ENCODE peak calls at places on chromosomes 3 and 15, in four cellular contexts. One of them, this sample, is unnamed.

GRCh38 chr3:58062469-58062868 is 54.2 kb downstream of the FLNB start:
- DNase-seq in Panc1: no peak
- DNase-seq in HepG2: no peak
- DNase-seq in K562: no peak
- DNase-seq in this sample: no peak

GRCh38 chr15:77513226-77513625 is 92.5 kb downstream of the HMG20A start:
- DNase-seq in K562: no peak
- DNase-seq in HepG2: no peak
- DNase-seq in Panc1: no peak
- DNase-seq in this sample: no peak

GRCh38 chr3:64595253-64595694 is 92.5 kb downstream of the ADAMTS9 start:
- DNase-seq in HepG2: no peak
- DNase-seq in K562: no peak
- DNase-seq in Panc1: no peak
- DNase-seq in this sample: no peak

GRCh38 chr15:75727851-75728715 is 15.4 kb upstream of the CSPG4 start:
- DNase-seq in K562: no peak
- DNase-seq in HepG2: peak
- DNase-seq in Panc1: no peak
- DNase-seq in this sample: peak

GRCh38 chr15:65066635-65067333 is 1.0 kb downstream of the RASL12 start:
- DNase-seq in K562: no peak
- DNase-seq in HepG2: no peak
- DNase-seq in Panc1: no peak
- DNase-seq in this sample: no peak

GRCh38 chr3:101950510-101950909 is 101.2 kb downstream of the NFKBIZ start:
- DNase-seq in HepG2: no peak
- DNase-seq in Panc1: no peak
- DNase-seq in K562: no peak
- DNase-seq in this sample: no peak

GRCh38 chr15:43150171-43150929 is 17.0 kb downstream of the TMEM62 start:
- DNase-seq in K562: peak
- DNase-seq in HepG2: no peak
- DNase-seq in Panc1: no peak
- DNase-seq in this sample: no peak

GRCh38 chr3:138328341-138328740 is 1.3 kb downstream of the NME9 start:
- DNase-seq in K562: peak
- DNase-seq in HepG2: no peak
- DNase-seq in Panc1: no peak
- DNase-seq in this sample: no peak

GRCh38 chr3:184314700-184315505 is 497 bp downstream of the EIF4G1 start:
- DNase-seq in K562: peak
- DNase-seq in HepG2: peak
- DNase-seq in Panc1: no peak
- DNase-seq in this sample: no peak

GRCh38 chr3:36697397-36698001 is 66.9 kb downstream of the DCLK3 start:
- DNase-seq in Panc1: no peak
- DNase-seq in K562: no peak
- DNase-seq in HepG2: no peak
- DNase-seq in this sample: no peak

GRCh38 chr15:85532689-85533088 is 152.3 kb downstream of the AKAP13 start:
- DNase-seq in Panc1: no peak
- DNase-seq in HepG2: no peak
- DNase-seq in K562: no peak
- DNase-seq in this sample: no peak

GRCh38 chr15:57335326-57336118 is 40.8 kb upstream of the CGNL1 start:
- DNase-seq in Panc1: no peak
- DNase-seq in K562: peak
- DNase-seq in HepG2: no peak
- DNase-seq in this sample: no peak

DNA sequence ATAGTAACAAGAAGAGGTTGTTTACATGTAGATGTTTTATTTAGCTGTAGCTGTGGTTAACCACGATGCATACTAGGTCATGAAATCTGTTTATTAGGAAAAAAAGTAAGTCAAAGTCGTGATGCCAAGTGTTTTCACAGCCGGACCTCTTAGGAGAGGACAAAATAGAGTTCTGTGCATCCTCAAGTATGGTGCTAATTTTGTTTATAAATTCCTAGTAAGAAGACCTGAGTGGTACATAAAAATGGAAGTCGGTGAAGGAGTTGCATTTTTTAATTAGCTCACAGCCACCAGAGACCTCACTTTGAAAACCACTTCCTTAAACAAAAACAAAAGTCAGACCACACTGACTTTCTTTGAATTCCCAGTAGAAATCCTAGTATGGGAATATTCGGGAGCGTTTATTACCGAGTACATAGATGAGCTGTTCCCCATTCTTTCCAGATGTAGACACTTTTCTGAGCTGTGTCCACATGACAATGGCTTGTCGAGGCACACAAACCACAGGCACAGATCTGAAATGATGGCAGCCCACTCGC is 143.6 kb upstream of the UBE2E1 start:
- DNase-seq in HepG2: no peak
- DNase-seq in Panc1: no peak
- DNase-seq in K562: no peak
- DNase-seq in this sample: no peak
- TF ChIP-seq TCF7L2 in HepG2: no peak
- TF ChIP-seq TCF7L2 in Panc1: no peak
- TF ChIP-seq TCF7L2 in K562: no peak
- TF ChIP-seq TCF7L2 in this sample: no peak

DNA sequence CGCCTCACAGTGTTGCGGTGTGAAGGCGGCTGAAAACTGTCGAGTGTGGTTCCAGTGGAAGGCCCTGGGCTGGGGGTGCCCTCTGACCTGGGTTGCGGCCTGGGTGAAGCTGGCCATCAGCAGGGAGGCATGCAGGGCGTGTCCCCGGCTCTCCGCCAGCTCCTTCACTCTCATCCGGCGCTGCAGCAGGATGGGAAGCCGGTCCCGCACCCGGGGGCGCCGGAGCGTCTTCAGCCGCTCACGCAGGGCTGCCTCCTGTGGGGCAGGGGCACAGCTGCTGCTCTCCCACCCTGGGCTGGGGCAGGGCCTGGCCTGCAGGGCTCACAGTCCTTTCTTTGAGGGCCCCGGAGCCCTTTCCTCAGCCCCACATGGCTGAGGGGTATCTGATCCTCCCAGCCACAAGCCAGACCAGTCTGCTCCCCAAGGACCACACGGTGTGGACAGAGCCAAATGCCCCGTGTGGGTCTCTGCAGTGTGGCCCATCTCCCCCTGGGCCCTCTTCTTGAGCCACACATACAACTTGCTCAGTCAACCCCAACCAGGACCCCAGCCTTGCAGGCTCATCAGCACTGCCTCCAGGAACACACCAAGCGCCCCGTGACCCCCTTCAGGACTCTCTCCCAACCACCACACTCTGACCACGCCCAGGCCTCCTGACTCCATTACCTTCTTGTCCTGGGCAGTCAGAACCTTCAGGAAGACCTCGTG is 26.8 kb downstream of the SPTBN5 start:
- DNase-seq in HepG2: no peak
- DNase-seq in K562: no peak
- DNase-seq in Panc1: no peak
- DNase-seq in this sample: no peak
- TF ChIP-seq REST in HepG2: no peak
- TF ChIP-seq REST in K562: no peak
- TF ChIP-seq REST in Panc1: no peak
- TF ChIP-seq REST in this sample: no peak

GRCh38 chr15:79156704-79157375 is 66.3 kb upstream of the RASGRF1 start:
- DNase-seq in Panc1: no peak
- DNase-seq in HepG2: no peak
- DNase-seq in K562: no peak
- DNase-seq in this sample: no peak
- TF ChIP-seq TCF7L2 in Panc1: no peak
- TF ChIP-seq TCF7L2 in HepG2: no peak
- TF ChIP-seq TCF7L2 in K562: no peak
- TF ChIP-seq TCF7L2 in this sample: no peak

DNA sequence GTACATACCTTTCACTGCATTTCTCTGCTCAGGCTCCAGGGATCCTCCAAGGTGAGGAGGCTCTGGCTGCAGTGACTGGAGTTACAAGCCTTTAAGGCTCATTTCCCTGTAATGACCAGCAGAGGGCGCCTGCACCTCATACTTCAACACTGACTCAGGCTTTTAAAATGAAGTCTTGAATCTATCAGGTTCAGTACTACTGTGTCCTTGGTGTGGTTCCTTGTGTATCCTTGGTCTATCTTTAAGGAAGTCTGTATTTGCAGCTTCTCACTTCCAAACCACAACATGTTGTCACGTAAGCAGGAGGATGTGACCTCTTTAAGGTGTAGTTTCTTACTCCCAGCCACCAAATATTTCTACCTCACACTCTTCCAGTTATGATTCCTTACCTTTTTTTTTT is 122.5 kb upstream of the ZBED2 start:
- DNase-seq in K562: peak
- DNase-seq in Panc1: peak
- DNase-seq in HepG2: peak
- DNase-seq in this sample: peak
- TF ChIP-seq REST in K562: no peak
- TF ChIP-seq REST in Panc1: no peak
- TF ChIP-seq REST in HepG2: no peak
- TF ChIP-seq REST in this sample: no peak

DNA sequence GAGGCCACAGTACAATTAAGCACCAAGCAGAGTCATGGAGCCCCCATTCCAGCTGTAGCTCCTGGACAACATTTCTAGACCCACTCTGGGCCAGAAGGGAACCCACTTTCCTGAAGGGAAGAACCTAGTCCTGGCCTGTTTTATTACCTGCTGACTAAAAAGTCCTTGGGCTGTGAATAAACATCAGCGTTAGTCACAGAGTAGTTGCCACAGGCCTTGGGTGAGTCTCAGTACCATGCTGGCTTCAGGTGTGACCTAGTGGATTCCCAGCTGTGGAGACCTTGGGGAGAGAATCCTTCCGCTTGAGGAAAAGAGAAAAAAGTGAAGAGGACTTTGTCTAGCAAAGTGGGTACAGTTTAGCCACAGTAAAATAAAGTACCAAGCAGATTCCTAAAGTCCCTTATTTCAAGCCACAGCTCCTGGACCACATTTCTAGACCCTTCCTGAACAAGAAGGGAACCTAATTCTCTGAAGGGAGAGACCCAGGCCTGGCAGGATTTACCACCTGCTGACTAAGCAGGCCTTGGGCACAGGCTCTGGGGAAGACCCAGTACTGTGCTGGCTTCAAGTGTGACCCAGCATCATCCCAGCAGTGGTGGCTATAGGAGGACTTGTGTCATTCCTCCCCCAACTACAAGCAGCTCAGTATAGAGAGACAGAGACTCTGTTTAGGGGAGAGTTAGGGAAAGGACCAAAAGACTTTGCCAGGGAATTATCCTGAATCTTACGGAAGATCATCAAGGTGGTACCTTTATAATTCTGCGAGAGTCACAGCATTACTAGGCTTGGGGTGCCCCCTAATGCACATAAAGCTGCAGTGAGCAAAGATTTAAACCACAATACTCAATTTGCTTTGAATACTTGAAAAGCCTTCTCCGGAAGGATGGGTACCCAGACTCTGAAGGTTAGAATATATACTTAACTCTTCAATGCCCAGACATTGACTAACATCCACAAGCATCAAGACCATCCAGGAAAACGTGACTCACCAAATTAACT is 118.2 kb upstream of the KCNH8 start:
- DNase-seq in K562: no peak
- DNase-seq in HepG2: no peak
- DNase-seq in Panc1: no peak
- DNase-seq in this sample: no peak
- TF ChIP-seq TCF7L2 in K562: no peak
- TF ChIP-seq TCF7L2 in HepG2: no peak
- TF ChIP-seq TCF7L2 in Panc1: no peak
- TF ChIP-seq TCF7L2 in this sample: no peak

GRCh38 chr3:171860830-171861535 is 17.8 kb downstream of the TMEM212 start:
- DNase-seq in HepG2: no peak
- DNase-seq in Panc1: no peak
- DNase-seq in K562: no peak
- DNase-seq in this sample: no peak

GRCh38 chr3:171865191-171865865 is 22.2 kb downstream of the TMEM212 start:
- DNase-seq in HepG2: no peak
- DNase-seq in K562: no peak
- DNase-seq in Panc1: no peak
- DNase-seq in this sample: no peak

GRCh38 chr3:171862993-171863521 is 19.9 kb downstream of the TMEM212 start:
- DNase-seq in HepG2: peak
- DNase-seq in K562: no peak
- DNase-seq in Panc1: no peak
- DNase-seq in this sample: no peak

GRCh38 chr3:171863920-171864319 is 20.8 kb downstream of the TMEM212 start:
- DNase-seq in HepG2: no peak
- DNase-seq in K562: no peak
- DNase-seq in Panc1: no peak
- DNase-seq in this sample: no peak

GRCh38 chr3:171862392-171862791 is 19.2 kb downstream of the TMEM212 start:
- DNase-seq in Panc1: no peak
- DNase-seq in HepG2: no peak
- DNase-seq in K562: no peak
- DNase-seq in this sample: no peak
- TF ChIP-seq REST in Panc1: no peak
- TF ChIP-seq REST in HepG2: no peak
- TF ChIP-seq REST in K562: no peak
- TF ChIP-seq REST in this sample: no peak

GRCh38 chr3:185353225-185353624 is 9.7 kb upstream of the MAP3K13 start:
- DNase-seq in HepG2: no peak
- DNase-seq in Panc1: no peak
- DNase-seq in K562: no peak
- DNase-seq in this sample: no peak

GRCh38 chr3:185353823-185354614 is 8.9 kb upstream of the MAP3K13 start:
- DNase-seq in Panc1: no peak
- DNase-seq in HepG2: peak
- DNase-seq in K562: peak
- DNase-seq in this sample: peak

GRCh38 chr3:185347392-185347791 is 15.5 kb upstream of the MAP3K13 start:
- DNase-seq in Panc1: no peak
- DNase-seq in HepG2: no peak
- DNase-seq in K562: no peak
- DNase-seq in this sample: no peak

GRCh38 chr3:185350841-185351240 is 12.1 kb upstream of the MAP3K13 start:
- DNase-seq in K562: no peak
- DNase-seq in HepG2: no peak
- DNase-seq in Panc1: no peak
- DNase-seq in this sample: no peak

GRCh38 chr3:185351371-185351770 is 11.6 kb upstream of the MAP3K13 start:
- DNase-seq in HepG2: no peak
- DNase-seq in Panc1: no peak
- DNase-seq in K562: no peak
- DNase-seq in this sample: no peak
- TF ChIP-seq TCF7L2 in HepG2: no peak
- TF ChIP-seq TCF7L2 in Panc1: no peak
- TF ChIP-seq TCF7L2 in K562: no peak
- TF ChIP-seq TCF7L2 in this sample: no peak

GRCh38 chr3:171376125-171376947 is 83.9 kb downstream of the TNIK start:
- DNase-seq in HepG2: no peak
- DNase-seq in Panc1: no peak
- DNase-seq in K562: no peak
- DNase-seq in this sample: no peak
- TF ChIP-seq REST in HepG2: no peak
- TF ChIP-seq REST in Panc1: no peak
- TF ChIP-seq REST in K562: no peak
- TF ChIP-seq REST in this sample: peak

GRCh38 chr3:12340506-12340905 is 51.6 kb downstream of the PPARG start:
- DNase-seq in HepG2: no peak
- DNase-seq in Panc1: no peak
- DNase-seq in K562: no peak
- DNase-seq in this sample: no peak
- TF ChIP-seq TCF7L2 in HepG2: no peak
- TF ChIP-seq TCF7L2 in Panc1: no peak
- TF ChIP-seq TCF7L2 in K562: no peak
- TF ChIP-seq TCF7L2 in this sample: no peak